ENCODE peak calls at places on chromosomes 7 and 10, in nine cellular contexts. Y, U, K, Q, E, S, P, J and H are unnamed samples.

GRCh38 chr10:76621886-76622620 is 1015.6 kb downstream of the KCNMA1 start:
- DNase-seq in U (no peak), Y (no peak), S (no peak), J (no peak), P (no peak), E (no peak), Q (no peak), K (no peak), H (no peak)

GRCh38 chr7:151849879-151850260 is 27.0 kb downstream of the PRKAG2 start:
- DNase-seq in S (no peak), U (no peak), K (peak), E (no peak), Y (no peak), J (no peak), P (no peak), Q (no peak), H (no peak)

GRCh38 chr7:123177442-123177841 is 22.3 kb downstream of the SLC13A1 start:
- DNase-seq in K (no peak), Q (no peak), U (no peak), Y (no peak), E (no peak), J (no peak), S (no peak), P (no peak), H (no peak)

GRCh38 chr10:30384791-30385201 is 35.7 kb upstream of the MTPAP start:
- DNase-seq in Q (no peak), U (no peak), S (no peak), Y (no peak), E (peak), J (no peak), P (peak), K (no peak), H (no peak)

GRCh38 chr7:96228760-96229159 is 93.1 kb downstream of the SLC25A13 start:
- DNase-seq in P (no peak), Y (no peak), U (no peak), J (no peak), K (no peak), E (no peak), Q (no peak), S (no peak), H (no peak)

GRCh38 chr7:129308047-129308446 is 83.2 kb downstream of the AHCYL2 start:
- DNase-seq in J (no peak), Q (no peak), S (no peak), Y (no peak), U (no peak), K (peak), P (peak), E (no peak), H (no peak)

GRCh38 chr10:69479241-69479730 is 28.0 kb downstream of the TSPAN15 start:
- DNase-seq in E (peak), S (no peak), Q (peak), U (no peak), P (peak), Y (no peak), K (peak), J (no peak), H (no peak)

GRCh38 chr10:46035923-46036849 is 5.8 kb upstream of the NCOA4 start:
- DNase-seq in P (no peak), Y (no peak), Q (no peak), K (no peak), S (no peak), J (no peak), U (no peak), E (no peak), H (no peak)

GRCh38 chr7:157581740-157582139 is 244.9 kb downstream of the DNAJB6 start:
- DNase-seq in Y (no peak), J (no peak), P (no peak), U (no peak), S (no peak), Q (no peak), K (no peak), E (no peak), H (no peak)

GRCh38 chr10:51700228-51700835 is 937 bp upstream of the CSTF2T start:
- DNase-seq in K (no peak), U (no peak), S (no peak), P (peak), J (no peak), E (peak), Q (no peak), Y (no peak), H (peak)

GRCh38 chr10:125155101-125155500 is 5.3 kb downstream of the CTBP2 start:
- DNase-seq in Y (no peak), S (no peak), K (no peak), J (no peak), E (no peak), Q (no peak), P (peak), U (no peak), H (peak)

GRCh38 chr10:97549587-97550322 is 22.8 kb upstream of the ANKRD2 start:
- DNase-seq in P (peak), E (no peak), Q (no peak), J (no peak), K (peak), U (no peak), S (no peak), Y (no peak), H (peak)

GRCh38 chr10:31381766-31382316 is 62.8 kb downstream of the ZEB1 start:
- DNase-seq in P (no peak), U (no peak), E (no peak), Y (no peak), S (no peak), J (no peak), K (no peak), Q (no peak), H (no peak)

GRCh38 chr7:108525327-108525984 is 479 bp downstream of the PNPLA8 start:
- DNase-seq in Q (no peak), P (no peak), K (peak), E (no peak), J (no peak), S (no peak), Y (no peak), U (peak), H (peak)

GRCh38 chr7:47611045-47611511 is 29.2 kb upstream of the TNS3 start:
- DNase-seq in P (no peak), E (no peak), K (no peak), Q (no peak), Y (no peak), J (no peak), U (no peak), S (no peak), H (no peak)

GRCh38 chr7:29194206-29194593 is 375 bp upstream of the CHN2 start:
- DNase-seq in S (peak), P (peak), U (no peak), J (no peak), K (peak), Q (peak), Y (no peak), E (no peak), H (no peak)

GRCh38 chr7:116802144-116802747 is 60.1 kb upstream of the CAPZA2 start:
- DNase-seq in E (no peak), J (no peak), Q (no peak), Y (no peak), K (no peak), S (no peak), P (no peak), U (no peak), H (no peak)